ENCODE peak calls at places on chromosome 9, in six cellular contexts. X is PC-3, M is SK-N-SH, D is GM23248, B is neural progenitor cell, F is GM23338. Z is an unnamed sample. For H3F3A, the result is how much of the 10 kb centered on the place peaks cover.

GRCh38 chr9:109624143-109624542 is 126.0 kb upstream of the PTPN3 start:
- DNase-seq in X (no peak), M (no peak), D (no peak), B (no peak), F (no peak), Z (no peak)

GRCh38 chr9:97632406-97632991 is 669 bp downstream of the TSTD2 start:
- DNase-seq in X (no peak), M (no peak), D (peak), B (peak), F (peak), Z (no peak)

GRCh38 chr9:82332018-82332773 is 343.6 kb downstream of the SPATA31D1 start:
- DNase-seq in X (peak), M (no peak), D (peak), B (no peak), F (no peak), Z (no peak)

GRCh38 chr9:131567910-131568309 is 22.6 kb downstream of the PRRT1B start:
- DNase-seq in X (no peak), M (peak), D (no peak), B (no peak), F (no peak), Z (no peak)

GRCh38 chr9:6449086-6449485 is 36.1 kb downstream of the UHRF2 start:
- DNase-seq in X (no peak), M (no peak), D (no peak), B (no peak), F (no peak), Z (no peak)

GRCh38 chr9:70156729-70157128 is 102.0 kb upstream of the SMC5 start:
- DNase-seq in X (no peak), M (no peak), D (peak), B (no peak), F (no peak), Z (no peak)

GRCh38 chr9:133876836-133877235 is 115.3 kb downstream of the VAV2 start:
- DNase-seq in X (no peak), M (no peak), D (no peak), B (no peak), F (no peak), Z (no peak)

GRCh38 chr9:20315672-20316071 is 306.6 kb downstream of the MLLT3 start:
- DNase-seq in X (peak), M (no peak), D (peak), B (no peak), F (no peak), Z (no peak)

GRCh38 chr9:122383992-122384461 is 13.2 kb downstream of the PTGS1 start:
- DNase-seq in X (peak), M (no peak), D (peak), B (no peak), F (no peak), Z (no peak)

GRCh38 chr9:83935276-83935890 is 14.2 kb upstream of the KIF27 start:
- DNase-seq in X (peak), M (no peak), D (peak), B (peak), F (peak), Z (no peak)

GRCh38 chr9:86315088-86315487 is 32.8 kb upstream of the ISCA1 start:
- DNase-seq in X (peak), M (no peak), D (peak), B (no peak), F (no peak), Z (no peak)

GRCh38 chr9:21357479-21358290 is 7.0 kb upstream of the IFNA6 start:
- DNase-seq in X (no peak), M (no peak), D (peak), B (no peak), F (no peak), Z (peak)

GRCh38 chr9:132032584-132032945 is 47.1 kb downstream of the MED27 start:
- DNase-seq in X (no peak), M (no peak), D (no peak), B (no peak), F (peak), Z (no peak)

GRCh38 chr9:21015959-21016358 is 15.5 kb downstream of the HACD4 start:
- DNase-seq in X (no peak), M (no peak), D (no peak), B (no peak), F (no peak), Z (no peak)

GRCh38 chr9:15501179-15501578 is 9.6 kb downstream of the PSIP1 start:
- DNase-seq in X (no peak), M (no peak), D (no peak), B (no peak), F (no peak), Z (no peak)

GRCh38 chr9:117485176-117485575 is 70.3 kb upstream of the ASTN2 start:
- DNase-seq in X (no peak), M (no peak), D (peak), B (no peak), F (no peak), Z (peak)

GRCh38 chr9:123643518-123643917 is 286.4 kb downstream of the DENND1A start:
- DNase-seq in X (no peak), M (no peak), D (no peak), B (no peak), F (no peak), Z (no peak)

GRCh38 chr9:16191691-16192402 is 639.0 kb downstream of the CCDC171 start:
- DNase-seq in X (peak), M (peak), D (peak), B (peak), F (peak), Z (peak)

GRCh38 chr9:127177221-127177620 is 54.8 kb upstream of the ANGPTL2 start:
- DNase-seq in X (no peak), M (no peak), D (no peak), B (no peak), F (no peak), Z (no peak)

GRCh38 chr9:93304574-93305496 is 120.9 kb downstream of the WNK2 start:
- DNase-seq in X (peak), M (peak), D (peak), B (peak), F (peak), Z (no peak)

GRCh38 chr9:123251741-123252140 is 16.6 kb downstream of the STRBP start:
- DNase-seq in X (no peak), M (no peak), D (no peak), B (no peak), F (no peak), Z (no peak)

GRCh38 chr9:115964710-115965347 is 188.8 kb upstream of the PAPPA start:
- DNase-seq in X (no peak), M (no peak), D (peak), B (no peak), F (no peak), Z (no peak)

GRCh38 chr9:30774326-30774725 is 1610.1 kb upstream of the ACO1 start:
- DNase-seq in X (no peak), M (no peak), D (no peak), B (peak), F (peak), Z (no peak)

GRCh38 chr9:72954431-72955420 is 1.9 kb upstream of the ALDH1A1 start:
- DNase-seq in X (no peak), M (no peak), D (peak), B (no peak), F (no peak), Z (no peak)

GRCh38 chr9:77427256-77427927 is 220.7 kb downstream of the GNA14 start:
- DNase-seq in X (no peak), M (no peak), D (no peak), B (no peak), F (no peak), Z (no peak)

GRCh38 chr9:98185021-98185567 is 7.3 kb downstream of the CORO2A start:
- DNase-seq in X (no peak), M (no peak), D (no peak), B (no peak), F (no peak), Z (no peak)

GRCh38 chr9:76369583-76369982 is 24.6 kb downstream of the RFK start:
- DNase-seq in X (peak), M (peak), D (no peak), B (peak), F (peak), Z (no peak)

GRCh38 chr9:71191708-71192107 is 70.3 kb upstream of the TRPM3 start:
- DNase-seq in X (no peak), M (no peak), D (no peak), B (no peak), F (no peak), Z (no peak)

GRCh38 chr9:121782514-121783110 is 131.2 kb downstream of the DAB2IP start:
- DNase-seq in X (no peak), M (no peak), D (no peak), B (no peak), F (no peak), Z (no peak)

GRCh38 chr9:11893331-11893730 is 799.9 kb upstream of the TYRP1 start:
- DNase-seq in X (no peak), M (no peak), D (peak), B (no peak), F (no peak), Z (no peak)

GRCh38 chr9:124657526-124657925 is 113.6 kb downstream of the NR6A1 start:
- DNase-seq in X (no peak), M (no peak), D (no peak), B (no peak), F (no peak), Z (no peak)

GRCh38 chr9:128731093-128731492 is 7.2 kb upstream of the ZDHHC12 start:
- DNase-seq in X (no peak), M (no peak), D (no peak), B (no peak), F (no peak), Z (no peak)

GRCh38 chr9:133090752-133091325 is 29.1 kb downstream of the CEL start:
- DNase-seq in X (no peak), M (no peak), D (no peak), B (no peak), F (no peak), Z (no peak)

GRCh38 chr9:126000256-126000655 is 253.1 kb downstream of the PBX3 start:
- DNase-seq in X (no peak), M (peak), D (no peak), B (no peak), F (no peak), Z (no peak)
- TF ChIP-seq EZH2phosphoT487 in X (no peak), M (no peak), D (no peak), B (no peak), F (no peak), Z (no peak)

GRCh38 chr9:33162721-33163311 is 4.3 kb downstream of the B4GALT1 start:
- DNase-seq in X (peak), M (no peak), D (peak), B (no peak), F (no peak), Z (no peak)
- H3F3A ChIP-seq in X (under half), M (under half), D (half or more), B (under half), F (under half), Z (under half)

DNA sequence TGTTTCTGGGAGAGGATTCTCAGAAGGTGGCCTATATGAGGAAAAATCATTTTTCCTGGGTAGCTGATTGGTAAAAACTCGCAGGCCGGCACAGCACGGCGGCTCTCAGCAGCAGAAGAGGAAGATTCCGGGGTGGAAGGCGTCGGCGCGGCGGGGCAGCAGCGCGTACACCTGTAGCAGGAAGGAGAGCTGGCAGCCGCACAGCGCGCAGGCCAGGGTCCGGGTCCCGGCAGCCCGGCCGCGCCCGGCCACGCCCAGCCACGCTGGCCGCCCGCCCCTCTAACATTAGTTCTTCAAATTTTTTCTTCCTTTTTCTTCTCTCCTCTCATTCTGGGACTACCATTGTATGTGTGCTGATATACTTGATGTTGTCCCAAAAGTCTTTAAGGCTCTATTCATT is 24.8 kb upstream of the ZNF618 start:
- DNase-seq in X (no peak), M (no peak), D (no peak), B (no peak), F (no peak), Z (no peak)
- H2AFZ ChIP-seq in X (no peak), M (no peak), D (no peak), B (no peak), F (no peak), Z (no peak)

GRCh38 chr9:130193531-130194405 is 21.6 kb downstream of the NCS1 start:
- DNase-seq in X (no peak), M (peak), D (no peak), B (peak), F (peak), Z (no peak)
- TF ChIP-seq EZH2phosphoT487 in X (no peak), M (no peak), D (no peak), B (no peak), F (no peak), Z (no peak)

DNA sequence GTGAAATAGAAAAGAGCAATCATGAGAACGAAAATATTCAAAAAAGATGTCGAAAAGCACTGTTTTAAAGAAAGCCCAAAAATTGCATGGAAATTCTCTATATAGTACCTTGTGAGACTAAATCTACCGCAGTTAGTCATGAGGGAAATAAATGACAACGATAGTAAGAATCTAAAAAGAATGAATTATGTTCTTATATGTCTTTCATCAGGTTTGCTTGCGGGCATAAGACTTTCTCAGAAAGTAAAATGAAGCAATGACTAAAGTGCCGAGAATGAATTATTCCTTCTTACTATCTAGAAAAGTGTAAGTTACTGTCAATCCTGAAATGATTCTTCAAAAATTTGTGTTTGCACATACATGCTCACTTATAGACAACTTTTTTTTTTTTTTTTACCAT is 26.4 kb downstream of the PTPRD start:
- DNase-seq in X (no peak), M (no peak), D (no peak), B (no peak), F (no peak), Z (no peak)
- H3F3A ChIP-seq in X (under half), M (under half), D (under half), B (under half), F (under half), Z (under half)

GRCh38 chr9:682633-683508 is 158.6 kb upstream of the DMRT1 start:
- DNase-seq in X (peak), M (no peak), D (peak), B (peak), F (no peak), Z (no peak)
- H2AFZ ChIP-seq in X (peak), M (peak), D (peak), B (no peak), F (no peak), Z (no peak)

DNA sequence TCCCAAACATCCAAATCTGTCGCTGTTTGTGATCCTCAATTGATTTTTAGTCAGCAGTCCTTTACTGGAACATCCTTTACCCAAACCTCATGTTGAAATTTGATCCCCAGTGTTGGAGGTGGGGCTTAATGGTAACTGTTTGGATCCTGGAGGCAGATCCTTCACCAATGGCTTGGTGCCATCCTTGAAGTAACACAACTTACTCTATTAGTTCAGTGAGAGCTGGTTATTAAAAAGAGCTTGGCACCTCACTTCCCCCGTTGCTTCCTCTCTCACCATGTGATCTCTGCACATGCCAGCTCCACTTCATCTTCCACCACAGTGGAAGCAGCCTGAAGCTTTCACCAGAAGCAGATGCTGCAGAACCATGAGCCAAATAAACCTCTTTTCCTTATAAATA is 40.3 kb downstream of the DNAJB5 start:
- DNase-seq in X (no peak), M (no peak), D (no peak), B (no peak), F (no peak), Z (no peak)
- TF ChIP-seq EZH2phosphoT487 in X (no peak), M (no peak), D (no peak), B (no peak), F (no peak), Z (no peak)

GRCh38 chr9:89310486-89311345 is at the start of gene CKS2:
- DNase-seq in X (peak), M (peak), D (peak), B (peak), F (peak), Z (peak)

GRCh38 chr9:89304479-89305188 is 6.4 kb upstream of the CKS2 start:
- DNase-seq in X (no peak), M (no peak), D (no peak), B (no peak), F (no peak), Z (no peak)

GRCh38 chr9:89309608-89310485 is 1.1 kb upstream of the CKS2 start:
- DNase-seq in X (no peak), M (peak), D (peak), B (peak), F (peak), Z (no peak)

GRCh38 chr9:89309166-89309565 is 1.8 kb upstream of the CKS2 start:
- DNase-seq in X (no peak), M (no peak), D (no peak), B (no peak), F (no peak), Z (no peak)

GRCh38 chr9:89305868-89306267 is 5.1 kb upstream of the CKS2 start:
- DNase-seq in X (no peak), M (no peak), D (no peak), B (no peak), F (no peak), Z (no peak)
- H3F3A ChIP-seq in X (under half), M (under half), D (under half), B (under half), F (under half), Z (under half)

GRCh38 chr9:95346021-95346420 is 28.5 kb upstream of the FANCC start:
- DNase-seq in X (no peak), M (no peak), D (no peak), B (no peak), F (no peak), Z (no peak)
- H2AFZ ChIP-seq in X (no peak), M (no peak), D (no peak), B (no peak), F (no peak), Z (no peak)

Z was measured in MM.1S.